ENCODE peak calls at places on chromosome 6, in five cellular contexts. One of them, this sample, is unnamed.

GRCh38 chr6:1040393-1040792 is 271.5 kb upstream of the FOXQ1 start:
- DNase-seq in heart left ventricle: no peak
- DNase-seq in fibroblast of lung: no peak
- DNase-seq in suprapubic skin: no peak
- DNase-seq in kidney: no peak
- DNase-seq in this sample: no peak

GRCh38 chr6:169175360-169175887 is 78.2 kb downstream of the THBS2 start:
- DNase-seq in suprapubic skin: no peak
- DNase-seq in fibroblast of lung: no peak
- DNase-seq in heart left ventricle: no peak
- DNase-seq in kidney: no peak
- DNase-seq in this sample: no peak

GRCh38 chr6:148954934-148955915 is 208.4 kb downstream of the UST start:
- DNase-seq in heart left ventricle: no peak
- DNase-seq in suprapubic skin: no peak
- DNase-seq in kidney: no peak
- DNase-seq in fibroblast of lung: peak; percentile 71
- DNase-seq in this sample: no peak

GRCh38 chr6:39778581-39779270 is 13.4 kb upstream of the DAAM2 start:
- DNase-seq in suprapubic skin: no peak
- DNase-seq in heart left ventricle: no peak
- DNase-seq in kidney: no peak
- DNase-seq in fibroblast of lung: no peak
- DNase-seq in this sample: no peak

GRCh38 chr6:166282394-166283032 is 25.7 kb downstream of the PRR18 start:
- DNase-seq in suprapubic skin: no peak
- DNase-seq in fibroblast of lung: no peak
- DNase-seq in kidney: no peak
- DNase-seq in heart left ventricle: no peak
- DNase-seq in this sample: no peak

GRCh38 chr6:161630674-161631073 is 356.8 kb upstream of the AGPAT4 start:
- DNase-seq in kidney: no peak
- DNase-seq in fibroblast of lung: no peak
- DNase-seq in suprapubic skin: no peak
- DNase-seq in heart left ventricle: no peak
- DNase-seq in this sample: no peak

GRCh38 chr6:32843321-32843978 is 397 bp downstream of the PSMB8 start:
- DNase-seq in kidney: peak; percentile 85
- DNase-seq in fibroblast of lung: peak; percentile 17
- DNase-seq in suprapubic skin: no peak
- DNase-seq in heart left ventricle: peak; percentile 29
- DNase-seq in this sample: no peak

GRCh38 chr6:169827372-169827771 is 76.0 kb downstream of the ERMARD start:
- DNase-seq in fibroblast of lung: no peak
- DNase-seq in heart left ventricle: no peak
- DNase-seq in kidney: no peak
- DNase-seq in suprapubic skin: peak; percentile 64
- DNase-seq in this sample: no peak

GRCh38 chr6:124955108-124955851 is 7.0 kb upstream of the RNF217 start:
- DNase-seq in fibroblast of lung: no peak
- DNase-seq in suprapubic skin: no peak
- DNase-seq in kidney: no peak
- DNase-seq in heart left ventricle: no peak
- DNase-seq in this sample: no peak

GRCh38 chr6:165767228-165767627 is 104.2 kb upstream of the PDE10A start:
- DNase-seq in fibroblast of lung: no peak
- DNase-seq in kidney: no peak
- DNase-seq in heart left ventricle: no peak
- DNase-seq in suprapubic skin: no peak
- DNase-seq in this sample: no peak

GRCh38 chr6:41277644-41278043 is 8.8 kb downstream of the TREM1 start:
- DNase-seq in suprapubic skin: no peak
- DNase-seq in kidney: no peak
- DNase-seq in heart left ventricle: no peak
- DNase-seq in fibroblast of lung: no peak
- DNase-seq in this sample: no peak

GRCh38 chr6:124339610-124340339 is 536.1 kb downstream of the NKAIN2 start:
- DNase-seq in suprapubic skin: no peak
- DNase-seq in fibroblast of lung: no peak
- DNase-seq in kidney: no peak
- DNase-seq in heart left ventricle: no peak
- DNase-seq in this sample: no peak

GRCh38 chr6:169746556-169746955 is 4.8 kb downstream of the DYNLT2 start:
- DNase-seq in fibroblast of lung: no peak
- DNase-seq in suprapubic skin: no peak
- DNase-seq in heart left ventricle: no peak
- DNase-seq in kidney: no peak
- DNase-seq in this sample: no peak

GRCh38 chr6:106163446-106163965 is 77.4 kb downstream of the PRDM1 start:
- DNase-seq in fibroblast of lung: peak; percentile 74
- DNase-seq in kidney: no peak
- DNase-seq in heart left ventricle: no peak
- DNase-seq in suprapubic skin: no peak
- DNase-seq in this sample: peak; percentile 58

GRCh38 chr6:105432797-105433196 is 29.9 kb upstream of the PREP start:
- DNase-seq in kidney: no peak
- DNase-seq in heart left ventricle: no peak
- DNase-seq in fibroblast of lung: peak; percentile 71
- DNase-seq in suprapubic skin: no peak
- DNase-seq in this sample: peak; percentile 46

GRCh38 chr6:43294536-43294935 is 3.5 kb upstream of the SLC22A7 start:
- DNase-seq in fibroblast of lung: no peak
- DNase-seq in suprapubic skin: no peak
- DNase-seq in heart left ventricle: no peak
- DNase-seq in kidney: no peak
- DNase-seq in this sample: no peak

GRCh38 chr6:166691199-166691598 is 64.1 kb upstream of the RPS6KA2 start:
- DNase-seq in kidney: no peak
- DNase-seq in suprapubic skin: no peak
- DNase-seq in fibroblast of lung: peak; percentile 20
- DNase-seq in heart left ventricle: peak; percentile 69
- DNase-seq in this sample: peak; percentile 6

GRCh38 chr6:43770417-43771209 is 602 bp downstream of the VEGFA start:
- DNase-seq in kidney: peak; percentile 92
- DNase-seq in fibroblast of lung: peak; percentile 69
- DNase-seq in heart left ventricle: peak; percentile 81
- DNase-seq in suprapubic skin: no peak
- DNase-seq in this sample: no peak

GRCh38 chr6:52641826-52642225 is 29.1 kb upstream of the TMEM14A start:
- DNase-seq in suprapubic skin: no peak
- DNase-seq in fibroblast of lung: no peak
- DNase-seq in heart left ventricle: no peak
- DNase-seq in kidney: no peak
- DNase-seq in this sample: no peak

GRCh38 chr6:621916-622315 is 35.0 kb downstream of the HUS1B start:
- DNase-seq in kidney: no peak
- DNase-seq in suprapubic skin: no peak
- DNase-seq in fibroblast of lung: no peak
- DNase-seq in heart left ventricle: no peak
- DNase-seq in this sample: no peak

GRCh38 chr6:69973138-69973537 is 106.8 kb downstream of the COL19A1 start:
- DNase-seq in heart left ventricle: no peak
- DNase-seq in suprapubic skin: no peak
- DNase-seq in kidney: no peak
- DNase-seq in fibroblast of lung: no peak
- DNase-seq in this sample: no peak

GRCh38 chr6:167568407-167569024 is 243.6 kb downstream of the TTLL2 start:
- DNase-seq in suprapubic skin: peak; percentile 52
- DNase-seq in kidney: no peak
- DNase-seq in fibroblast of lung: no peak
- DNase-seq in heart left ventricle: no peak
- DNase-seq in this sample: no peak

GRCh38 chr6:3139090-3139903 is 18.0 kb downstream of the TUBB2A start:
- DNase-seq in kidney: no peak
- DNase-seq in fibroblast of lung: peak; percentile 80
- DNase-seq in heart left ventricle: peak; percentile 67
- DNase-seq in suprapubic skin: peak; percentile 79
- DNase-seq in this sample: peak; percentile 71

GRCh38 chr6:116266803-116267202 is 12.9 kb downstream of the TSPYL1 start:
- DNase-seq in kidney: no peak
- DNase-seq in heart left ventricle: no peak
- DNase-seq in suprapubic skin: no peak
- DNase-seq in fibroblast of lung: no peak
- DNase-seq in this sample: no peak

GRCh38 chr6:28081486-28081751 is 1.1 kb downstream of the ZNF165 start:
- DNase-seq in fibroblast of lung: no peak
- DNase-seq in suprapubic skin: no peak
- DNase-seq in heart left ventricle: no peak
- DNase-seq in kidney: no peak
- DNase-seq in this sample: no peak

GRCh38 chr6:71103150-71103549 is 146.3 kb upstream of the B3GAT2 start:
- DNase-seq in fibroblast of lung: no peak
- DNase-seq in kidney: no peak
- DNase-seq in heart left ventricle: no peak
- DNase-seq in suprapubic skin: no peak
- DNase-seq in this sample: no peak

GRCh38 chr6:109978174-109979032 is at the start of gene GPR6:
- DNase-seq in fibroblast of lung: peak; percentile 48
- DNase-seq in suprapubic skin: no peak
- DNase-seq in heart left ventricle: peak; percentile 56
- DNase-seq in kidney: peak; percentile 84
- DNase-seq in this sample: no peak

GRCh38 chr6:30787954-30788353 is 43.6 kb upstream of the IER3 start:
- DNase-seq in fibroblast of lung: no peak
- DNase-seq in kidney: no peak
- DNase-seq in suprapubic skin: no peak
- DNase-seq in heart left ventricle: no peak
- DNase-seq in this sample: no peak
- H3K27ac ChIP-seq in fibroblast of lung: no peak overlapping the region
- H3K27ac ChIP-seq in kidney: peak overlapping the region; percentile 48
- H3K27ac ChIP-seq in suprapubic skin: no peak overlapping the region
- H3K27ac ChIP-seq in heart left ventricle: no peak overlapping the region
- H3K27ac ChIP-seq in this sample: no peak overlapping the region

GRCh38 chr6:137434640-137435039 is 59.6 kb downstream of the OLIG3 start:
- DNase-seq in kidney: no peak
- DNase-seq in suprapubic skin: no peak
- DNase-seq in heart left ventricle: no peak
- DNase-seq in fibroblast of lung: no peak
- DNase-seq in this sample: no peak
- TF ChIP-seq CTCF in kidney: no peak
- TF ChIP-seq CTCF in suprapubic skin: no peak
- TF ChIP-seq CTCF in heart left ventricle: no peak
- TF ChIP-seq CTCF in fibroblast of lung: no peak
- TF ChIP-seq CTCF in this sample: no peak

GRCh38 chr6:108564178-108564577 is 3.5 kb downstream of the FOXO3 start:
- DNase-seq in kidney: no peak
- DNase-seq in suprapubic skin: no peak
- DNase-seq in fibroblast of lung: peak; percentile 93
- DNase-seq in heart left ventricle: no peak
- DNase-seq in this sample: no peak
- H3K4me3 ChIP-seq in kidney: peak overlapping the region; percentile 2
- H3K4me3 ChIP-seq in suprapubic skin: peak overlapping the region; percentile 89
- H3K4me3 ChIP-seq in fibroblast of lung: peak overlapping the region; percentile 100
- H3K4me3 ChIP-seq in heart left ventricle: peak overlapping the region; percentile 98
- H3K4me3 ChIP-seq in this sample: peak overlapping the region; percentile 35

GRCh38 chr6:4778086-4778485 is 1.9 kb downstream of the CDYL start:
- DNase-seq in suprapubic skin: no peak
- DNase-seq in kidney: no peak
- DNase-seq in fibroblast of lung: no peak
- DNase-seq in heart left ventricle: no peak
- DNase-seq in this sample: no peak
- H3K27ac ChIP-seq in suprapubic skin: no peak overlapping the region
- H3K27ac ChIP-seq in kidney: no peak overlapping the region
- H3K27ac ChIP-seq in fibroblast of lung: no peak overlapping the region
- H3K27ac ChIP-seq in heart left ventricle: no peak overlapping the region
- H3K27ac ChIP-seq in this sample: no peak overlapping the region

GRCh38 chr6:164078551-164079274 is 664.2 kb downstream of the QKI start:
- DNase-seq in fibroblast of lung: no peak
- DNase-seq in suprapubic skin: no peak
- DNase-seq in kidney: no peak
- DNase-seq in heart left ventricle: no peak
- DNase-seq in this sample: no peak
- TF ChIP-seq CTCF in fibroblast of lung: no peak
- TF ChIP-seq CTCF in suprapubic skin: no peak
- TF ChIP-seq CTCF in kidney: no peak
- TF ChIP-seq CTCF in heart left ventricle: no peak
- TF ChIP-seq CTCF in this sample: no peak

This sample was measured in AG04450.